ENCODE peak calls at places on chromosomes 11 and 22, in six cellular contexts. One of them, this sample, is unnamed.

GRCh38 chr11:84899740-84900139 is 727.4 kb downstream of the DLG2 start:
- DNase-seq in adrenal gland: no peak
- DNase-seq in RWPE1: no peak
- DNase-seq in mesendoderm: peak; percentile 91
- DNase-seq in mammary epithelial cell: no peak
- DNase-seq in CD4-positive, alpha-beta T cell: no peak
- DNase-seq in this sample: no peak

GRCh38 chr11:107705027-107705426 is 6.8 kb downstream of the SLN start:
- DNase-seq in mammary epithelial cell: peak; percentile 89
- DNase-seq in adrenal gland: no peak
- DNase-seq in CD4-positive, alpha-beta T cell: no peak
- DNase-seq in RWPE1: peak; percentile 91
- DNase-seq in mesendoderm: no peak
- DNase-seq in this sample: no peak

GRCh38 chr11:101436511-101437142 is 147.2 kb downstream of the TRPC6 start:
- DNase-seq in adrenal gland: peak; percentile 57
- DNase-seq in CD4-positive, alpha-beta T cell: no peak
- DNase-seq in RWPE1: peak; percentile 20
- DNase-seq in mesendoderm: peak; percentile 80
- DNase-seq in mammary epithelial cell: peak; percentile 14
- DNase-seq in this sample: no peak

GRCh38 chr11:34593085-34593484 is 27.8 kb upstream of the EHF start:
- DNase-seq in mammary epithelial cell: no peak
- DNase-seq in CD4-positive, alpha-beta T cell: no peak
- DNase-seq in mesendoderm: no peak
- DNase-seq in adrenal gland: no peak
- DNase-seq in RWPE1: no peak
- DNase-seq in this sample: no peak

GRCh38 chr11:12827929-12828812 is 153.9 kb downstream of the TEAD1 start:
- DNase-seq in mesendoderm: peak; percentile 69
- DNase-seq in CD4-positive, alpha-beta T cell: no peak
- DNase-seq in RWPE1: peak; percentile 36
- DNase-seq in mammary epithelial cell: peak; percentile 71
- DNase-seq in adrenal gland: peak; percentile 55
- DNase-seq in this sample: no peak

GRCh38 chr11:69499216-69499945 is 17.9 kb downstream of the LINC01488 start:
- DNase-seq in RWPE1: no peak
- DNase-seq in adrenal gland: no peak
- DNase-seq in mammary epithelial cell: no peak
- DNase-seq in CD4-positive, alpha-beta T cell: no peak
- DNase-seq in mesendoderm: no peak
- DNase-seq in this sample: no peak

GRCh38 chr11:11552688-11553087 is 69.1 kb downstream of the GALNT18 start:
- DNase-seq in mammary epithelial cell: no peak
- DNase-seq in CD4-positive, alpha-beta T cell: no peak
- DNase-seq in mesendoderm: peak; percentile 37
- DNase-seq in RWPE1: peak; percentile 26
- DNase-seq in adrenal gland: no peak
- DNase-seq in this sample: no peak

GRCh38 chr11:105371311-105371710 is 231.7 kb upstream of the CARD18 start:
- DNase-seq in mammary epithelial cell: no peak
- DNase-seq in adrenal gland: no peak
- DNase-seq in CD4-positive, alpha-beta T cell: no peak
- DNase-seq in mesendoderm: no peak
- DNase-seq in RWPE1: no peak
- DNase-seq in this sample: no peak

GRCh38 chr11:615453-616319 is at the start of gene IRF7:
- DNase-seq in mammary epithelial cell: peak; percentile 82
- DNase-seq in CD4-positive, alpha-beta T cell: peak; percentile 87
- DNase-seq in mesendoderm: peak; percentile 92
- DNase-seq in RWPE1: peak; percentile 85
- DNase-seq in adrenal gland: peak; percentile 92
- DNase-seq in this sample: peak; percentile 86

GRCh38 chr11:108246309-108246708 is 23.4 kb downstream of the ATM start:
- DNase-seq in mammary epithelial cell: no peak
- DNase-seq in adrenal gland: no peak
- DNase-seq in mesendoderm: no peak
- DNase-seq in RWPE1: no peak
- DNase-seq in CD4-positive, alpha-beta T cell: no peak
- DNase-seq in this sample: no peak

GRCh38 chr11:118447423-118447822 is 11.1 kb downstream of the KMT2A start:
- DNase-seq in RWPE1: no peak
- DNase-seq in CD4-positive, alpha-beta T cell: no peak
- DNase-seq in adrenal gland: no peak
- DNase-seq in mammary epithelial cell: no peak
- DNase-seq in mesendoderm: no peak
- DNase-seq in this sample: no peak

GRCh38 chr11:111329306-111330204 is 31.2 kb downstream of the POU2AF3 start:
- DNase-seq in RWPE1: no peak
- DNase-seq in mammary epithelial cell: no peak
- DNase-seq in adrenal gland: peak; percentile 66
- DNase-seq in mesendoderm: no peak
- DNase-seq in CD4-positive, alpha-beta T cell: no peak
- DNase-seq in this sample: no peak

GRCh38 chr11:118198370-118198769 is 21.9 kb upstream of the SCN2B start:
- DNase-seq in mammary epithelial cell: peak; percentile 29
- DNase-seq in CD4-positive, alpha-beta T cell: peak; percentile 80
- DNase-seq in RWPE1: peak; percentile 60
- DNase-seq in adrenal gland: peak; percentile 75
- DNase-seq in mesendoderm: peak; percentile 66
- DNase-seq in this sample: peak; percentile 68

GRCh38 chr22:33529424-33530113 is 390.7 kb downstream of the LARGE1 start:
- DNase-seq in CD4-positive, alpha-beta T cell: no peak
- DNase-seq in RWPE1: no peak
- DNase-seq in adrenal gland: peak; percentile 81
- DNase-seq in mesendoderm: no peak
- DNase-seq in mammary epithelial cell: no peak
- DNase-seq in this sample: no peak

GRCh38 chr11:71341596-71341995 is 89.2 kb upstream of the SHANK2 start:
- DNase-seq in RWPE1: no peak
- DNase-seq in mammary epithelial cell: no peak
- DNase-seq in mesendoderm: no peak
- DNase-seq in CD4-positive, alpha-beta T cell: no peak
- DNase-seq in adrenal gland: no peak
- DNase-seq in this sample: no peak

GRCh38 chr22:17999851-18000250 is 24.5 kb downstream of the MICAL3 start:
- DNase-seq in mesendoderm: no peak
- DNase-seq in adrenal gland: no peak
- DNase-seq in mammary epithelial cell: peak; percentile 63
- DNase-seq in CD4-positive, alpha-beta T cell: no peak
- DNase-seq in RWPE1: no peak
- DNase-seq in this sample: no peak

GRCh38 chr11:121418625-121419114 is 33.4 kb upstream of the SORL1 start:
- DNase-seq in mammary epithelial cell: no peak
- DNase-seq in mesendoderm: peak; percentile 77
- DNase-seq in CD4-positive, alpha-beta T cell: peak; percentile 28
- DNase-seq in adrenal gland: peak; percentile 45
- DNase-seq in RWPE1: no peak
- DNase-seq in this sample: no peak
- H3K27ac ChIP-seq in mammary epithelial cell: no peak overlapping the region
- H3K27ac ChIP-seq in mesendoderm: no peak overlapping the region
- H3K27ac ChIP-seq in CD4-positive, alpha-beta T cell: no peak overlapping the region
- H3K27ac ChIP-seq in adrenal gland: no peak overlapping the region
- H3K27ac ChIP-seq in RWPE1: no peak overlapping the region
- H3K27ac ChIP-seq in this sample: peak overlapping the region; percentile 28

DNA sequence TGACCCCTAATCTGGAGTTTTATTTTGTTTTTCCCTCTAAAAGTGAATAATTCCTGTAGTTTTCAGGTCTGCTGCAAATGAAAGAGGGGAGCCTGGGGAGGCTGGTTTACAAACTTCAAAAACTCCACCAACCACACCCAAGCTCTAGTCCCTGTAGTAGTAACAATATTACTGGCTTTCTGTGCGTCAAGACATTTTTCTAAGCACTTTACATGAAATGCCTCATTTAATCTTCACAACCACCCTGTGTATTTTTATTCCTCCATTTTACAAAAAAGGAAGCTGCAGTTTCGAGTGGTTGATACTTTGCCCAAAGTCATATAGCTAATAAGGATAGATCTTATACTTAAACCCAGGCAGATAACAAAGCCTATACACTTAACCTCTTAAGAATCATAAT is 23.5 kb downstream of the CTNND1 start:
- DNase-seq in mammary epithelial cell: no peak
- DNase-seq in mesendoderm: no peak
- DNase-seq in CD4-positive, alpha-beta T cell: no peak
- DNase-seq in adrenal gland: no peak
- DNase-seq in RWPE1: no peak
- DNase-seq in this sample: no peak
- H3K27ac ChIP-seq in mammary epithelial cell: no peak overlapping the region
- H3K27ac ChIP-seq in mesendoderm: no peak overlapping the region
- H3K27ac ChIP-seq in CD4-positive, alpha-beta T cell: no peak overlapping the region
- H3K27ac ChIP-seq in adrenal gland: no peak overlapping the region
- H3K27ac ChIP-seq in RWPE1: peak overlapping the region; percentile 39
- H3K27ac ChIP-seq in this sample: no peak overlapping the region

GRCh38 chr11:16356751-16357365 is 512 bp upstream of the SOX6 start:
- DNase-seq in adrenal gland: no peak
- DNase-seq in RWPE1: no peak
- DNase-seq in mammary epithelial cell: no peak
- DNase-seq in CD4-positive, alpha-beta T cell: no peak
- DNase-seq in mesendoderm: no peak
- DNase-seq in this sample: no peak
- H3K27ac ChIP-seq in adrenal gland: no peak overlapping the region
- H3K27ac ChIP-seq in RWPE1: no peak overlapping the region
- H3K27ac ChIP-seq in mammary epithelial cell: no peak overlapping the region
- H3K27ac ChIP-seq in CD4-positive, alpha-beta T cell: no peak overlapping the region
- H3K27ac ChIP-seq in mesendoderm: no peak overlapping the region
- H3K27ac ChIP-seq in this sample: peak overlapping the region; percentile 86

DNA sequence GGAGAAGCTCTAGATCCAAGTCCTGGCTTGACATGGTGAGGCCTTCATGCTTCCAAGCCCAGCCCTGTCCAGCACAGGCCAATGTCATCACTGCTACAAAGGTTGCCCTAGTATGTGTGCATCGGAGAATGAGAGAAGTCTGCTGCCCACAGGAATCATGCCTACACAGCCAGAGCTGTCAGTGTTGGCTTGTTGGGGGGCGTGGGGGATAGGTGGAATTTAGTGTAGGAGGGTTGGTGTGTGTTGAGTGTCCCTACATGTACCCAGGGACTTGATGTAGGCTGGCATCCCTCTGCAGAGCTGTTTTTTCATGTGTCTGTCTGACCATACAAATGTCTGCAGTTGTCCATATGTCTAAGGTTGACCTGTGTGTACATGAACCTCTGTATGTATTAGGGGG is 37.6 kb downstream of the SLC22A12 start:
- DNase-seq in CD4-positive, alpha-beta T cell: no peak
- DNase-seq in mammary epithelial cell: no peak
- DNase-seq in mesendoderm: no peak
- DNase-seq in adrenal gland: no peak
- DNase-seq in RWPE1: no peak
- DNase-seq in this sample: no peak
- H3K27ac ChIP-seq in CD4-positive, alpha-beta T cell: no peak overlapping the region
- H3K27ac ChIP-seq in mammary epithelial cell: no peak overlapping the region
- H3K27ac ChIP-seq in mesendoderm: no peak overlapping the region
- H3K27ac ChIP-seq in adrenal gland: no peak overlapping the region
- H3K27ac ChIP-seq in RWPE1: no peak overlapping the region
- H3K27ac ChIP-seq in this sample: no peak overlapping the region

GRCh38 chr11:119728226-119728626 is 774 bp downstream of the NECTIN1 start:
- DNase-seq in mesendoderm: no peak
- DNase-seq in CD4-positive, alpha-beta T cell: no peak
- DNase-seq in adrenal gland: peak; percentile 24
- DNase-seq in RWPE1: no peak
- DNase-seq in mammary epithelial cell: no peak
- DNase-seq in this sample: no peak
- H3K27ac ChIP-seq in mesendoderm: no peak overlapping the region
- H3K27ac ChIP-seq in CD4-positive, alpha-beta T cell: no peak overlapping the region
- H3K27ac ChIP-seq in adrenal gland: peak overlapping the region; percentile 54
- H3K27ac ChIP-seq in RWPE1: peak overlapping the region; percentile 90
- H3K27ac ChIP-seq in mammary epithelial cell: peak overlapping the region; percentile 74
- H3K27ac ChIP-seq in this sample: peak overlapping the region; percentile 44

GRCh38 chr22:42866100-42866499 is 9.0 kb upstream of the ARFGAP3 start:
- DNase-seq in mammary epithelial cell: no peak
- DNase-seq in adrenal gland: no peak
- DNase-seq in RWPE1: no peak
- DNase-seq in CD4-positive, alpha-beta T cell: no peak
- DNase-seq in mesendoderm: no peak
- DNase-seq in this sample: no peak

GRCh38 chr22:42863349-42863911 is 6.4 kb upstream of the ARFGAP3 start:
- DNase-seq in adrenal gland: no peak
- DNase-seq in RWPE1: peak; percentile 54
- DNase-seq in CD4-positive, alpha-beta T cell: no peak
- DNase-seq in mesendoderm: no peak
- DNase-seq in mammary epithelial cell: peak; percentile 85
- DNase-seq in this sample: no peak

GRCh38 chr22:42862045-42862734 is 5.1 kb upstream of the ARFGAP3 start:
- DNase-seq in adrenal gland: peak; percentile 44
- DNase-seq in mammary epithelial cell: peak; percentile 60
- DNase-seq in CD4-positive, alpha-beta T cell: no peak
- DNase-seq in RWPE1: peak; percentile 11
- DNase-seq in mesendoderm: no peak
- DNase-seq in this sample: no peak

GRCh38 chr22:42868751-42869251 is 11.7 kb upstream of the ARFGAP3 start:
- DNase-seq in RWPE1: no peak
- DNase-seq in mesendoderm: no peak
- DNase-seq in CD4-positive, alpha-beta T cell: no peak
- DNase-seq in mammary epithelial cell: no peak
- DNase-seq in adrenal gland: peak; percentile 75
- DNase-seq in this sample: no peak

GRCh38 chr22:42865536-42865935 is 8.5 kb upstream of the ARFGAP3 start:
- DNase-seq in RWPE1: no peak
- DNase-seq in mesendoderm: no peak
- DNase-seq in mammary epithelial cell: no peak
- DNase-seq in CD4-positive, alpha-beta T cell: no peak
- DNase-seq in adrenal gland: no peak
- DNase-seq in this sample: no peak
- H3K27ac ChIP-seq in RWPE1: no peak overlapping the region
- H3K27ac ChIP-seq in mesendoderm: no peak overlapping the region
- H3K27ac ChIP-seq in mammary epithelial cell: no peak overlapping the region
- H3K27ac ChIP-seq in CD4-positive, alpha-beta T cell: no peak overlapping the region
- H3K27ac ChIP-seq in adrenal gland: no peak overlapping the region
- H3K27ac ChIP-seq in this sample: no peak overlapping the region

GRCh38 chr22:37968452-37969251 is 15.2 kb downstream of the POLR2F start:
- DNase-seq in CD4-positive, alpha-beta T cell: no peak
- DNase-seq in adrenal gland: no peak
- DNase-seq in mesendoderm: no peak
- DNase-seq in RWPE1: no peak
- DNase-seq in mammary epithelial cell: no peak
- DNase-seq in this sample: peak; percentile 74
- H3K27ac ChIP-seq in CD4-positive, alpha-beta T cell: no peak overlapping the region
- H3K27ac ChIP-seq in adrenal gland: no peak overlapping the region
- H3K27ac ChIP-seq in mesendoderm: no peak overlapping the region
- H3K27ac ChIP-seq in RWPE1: no peak overlapping the region
- H3K27ac ChIP-seq in mammary epithelial cell: no peak overlapping the region
- H3K27ac ChIP-seq in this sample: peak overlapping the region; percentile 97

DNA sequence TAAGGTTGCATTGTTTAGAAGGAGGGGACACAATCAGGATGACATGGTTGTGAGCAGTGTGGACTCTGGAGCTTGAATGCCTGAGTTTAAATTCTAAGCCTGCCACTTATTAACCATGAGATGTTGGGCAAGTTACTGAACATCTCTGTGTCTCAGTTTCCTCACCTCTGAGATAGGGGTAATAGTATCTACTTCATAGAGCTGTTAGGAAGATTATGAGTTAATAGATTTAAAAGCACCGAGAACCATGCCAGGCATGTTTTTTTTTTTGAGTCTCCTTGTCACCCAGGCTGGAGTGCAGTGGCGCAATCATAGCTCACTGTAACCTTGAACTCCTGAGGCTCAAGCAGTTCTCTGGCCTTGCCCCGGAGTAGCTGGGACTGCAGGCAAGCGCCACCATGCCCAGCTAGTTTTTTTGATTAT is 33.3 kb downstream of the ST14 start:
- DNase-seq in RWPE1: no peak
- DNase-seq in adrenal gland: peak; percentile 85
- DNase-seq in CD4-positive, alpha-beta T cell: no peak
- DNase-seq in mammary epithelial cell: no peak
- DNase-seq in mesendoderm: no peak
- DNase-seq in this sample: no peak
- H3K27ac ChIP-seq in RWPE1: no peak overlapping the region
- H3K27ac ChIP-seq in adrenal gland: no peak overlapping the region
- H3K27ac ChIP-seq in CD4-positive, alpha-beta T cell: no peak overlapping the region
- H3K27ac ChIP-seq in mammary epithelial cell: no peak overlapping the region
- H3K27ac ChIP-seq in mesendoderm: no peak overlapping the region
- H3K27ac ChIP-seq in this sample: no peak overlapping the region

This sample was measured in caudate nucleus.